ENCODE peak calls at places on chromosome 1, in six cellular contexts. Y is T-helper 2 cell, I is COR-L47, T is activated T-cell treated with anti-CD3 and anti-CD28 coated beads for 24 hours, V is NCI-H1417 treated with DMSO at 0.1 percent for 48 hours, F is T-helper 22 cell. U is an unnamed sample.

GRCh38 chr1:223844521-223844961 is 1.2 kb downstream of the TP53BP2 start:
- DNase-seq in Y (peak; percentile 42), I (no peak), T (peak; percentile 48), V (no peak), F (peak; percentile 17), U (no peak)

GRCh38 chr1:24403806-24404205 is 9.8 kb downstream of the STPG1 start:
- DNase-seq in Y (no peak), I (no peak), T (no peak), V (no peak), F (no peak), U (no peak)

GRCh38 chr1:154157520-154158306 is 2.8 kb upstream of the NUP210L start:
- DNase-seq in Y (peak; percentile 78), I (no peak), T (peak; percentile 61), V (no peak), F (peak; percentile 62), U (peak; percentile 22)

GRCh38 chr1:59434336-59434735 is 137.4 kb downstream of the FGGY start:
- DNase-seq in Y (no peak), I (no peak), T (no peak), V (no peak), F (no peak), U (no peak)

GRCh38 chr1:49364676-49365075 is 588.0 kb upstream of the BEND5 start:
- DNase-seq in Y (no peak), I (no peak), T (no peak), V (no peak), F (no peak), U (no peak)

GRCh38 chr1:44072204-44072603 is 40.9 kb upstream of the SLC6A9 start:
- DNase-seq in Y (no peak), I (no peak), T (no peak), V (no peak), F (no peak), U (no peak)

GRCh38 chr1:24464378-24464770 is 38.3 kb upstream of the RCAN3 start:
- DNase-seq in Y (no peak), I (no peak), T (no peak), V (no peak), F (no peak), U (no peak)

GRCh38 chr1:248597589-248597988 is at the start of gene OR2T10:
- DNase-seq in Y (no peak), I (no peak), T (no peak), V (no peak), F (no peak), U (no peak)

GRCh38 chr1:156421062-156421938 is 52.3 kb downstream of the RHBG start:
- DNase-seq in Y (peak; percentile 67), I (peak; percentile 37), T (peak; percentile 55), V (peak; percentile 11), F (peak; percentile 41), U (peak; percentile 43)

GRCh38 chr1:2086446-2087082 is 36.4 kb downstream of the PRKCZ start:
- DNase-seq in Y (no peak), I (no peak), T (no peak), V (no peak), F (no peak), U (no peak)

GRCh38 chr1:19007491-19008441 is 51.3 kb upstream of the IFFO2 start:
- DNase-seq in Y (no peak), I (no peak), T (no peak), V (no peak), F (no peak), U (no peak)

GRCh38 chr1:41613646-41614592 is 129.4 kb upstream of the EDN2 start:
- DNase-seq in Y (no peak), I (no peak), T (no peak), V (no peak), F (no peak), U (no peak)

GRCh38 chr1:3543076-3544049 is 67.9 kb downstream of the MEGF6 start:
- DNase-seq in Y (no peak), I (no peak), T (no peak), V (no peak), F (no peak), U (no peak)